ENCODE peak calls at places on chromosomes 7 and 10, in ten cellular contexts. One of them, this sample, is unnamed.

GRCh38 chr10:34729619-34730018 is 85.5 kb downstream of the PARD3 start:
- DNase-seq in GM06990: no peak
- DNase-seq in small intestine: peak
- DNase-seq in AG20443: no peak
- DNase-seq in non-pigmented ciliary epithelial cell: no peak
- DNase-seq in iPS DF 19.7: no peak
- DNase-seq in stimulated activated CD8-positive, alpha-beta memory T cell treated with anti-CD3 and anti-CD28 coated beads, Interleukin-12 subunit alpha, Interleukin-12 subunit beta, amount 100 ng/mL, for 4 hours: no peak
- DNase-seq in T-helper 1 cell: no peak
- DNase-seq in WERI-Rb-1: no peak
- DNase-seq in stimulated activated CD4-positive, alpha-beta T cell treated with anti-CD3 and anti-CD28 coated beads, Interleukin-15, amount 100 ng/mL, for 24 hours: no peak
- DNase-seq in this sample: no peak

GRCh38 chr10:131243076-131243475 is 68.4 kb downstream of the TCERG1L start:
- DNase-seq in non-pigmented ciliary epithelial cell: no peak
- DNase-seq in GM06990: no peak
- DNase-seq in iPS DF 19.7: no peak
- DNase-seq in stimulated activated CD8-positive, alpha-beta memory T cell treated with anti-CD3 and anti-CD28 coated beads, Interleukin-12 subunit alpha, Interleukin-12 subunit beta, amount 100 ng/mL, for 4 hours: no peak
- DNase-seq in WERI-Rb-1: no peak
- DNase-seq in stimulated activated CD4-positive, alpha-beta T cell treated with anti-CD3 and anti-CD28 coated beads, Interleukin-15, amount 100 ng/mL, for 24 hours: no peak
- DNase-seq in T-helper 1 cell: no peak
- DNase-seq in AG20443: no peak
- DNase-seq in small intestine: no peak
- DNase-seq in this sample: no peak

GRCh38 chr10:74733612-74734011 is 92.8 kb upstream of the KAT6B start:
- DNase-seq in iPS DF 19.7: no peak
- DNase-seq in T-helper 1 cell: no peak
- DNase-seq in non-pigmented ciliary epithelial cell: no peak
- DNase-seq in stimulated activated CD8-positive, alpha-beta memory T cell treated with anti-CD3 and anti-CD28 coated beads, Interleukin-12 subunit alpha, Interleukin-12 subunit beta, amount 100 ng/mL, for 4 hours: no peak
- DNase-seq in stimulated activated CD4-positive, alpha-beta T cell treated with anti-CD3 and anti-CD28 coated beads, Interleukin-15, amount 100 ng/mL, for 24 hours: no peak
- DNase-seq in WERI-Rb-1: no peak
- DNase-seq in small intestine: no peak
- DNase-seq in AG20443: no peak
- DNase-seq in GM06990: no peak
- DNase-seq in this sample: no peak

GRCh38 chr7:131066635-131067034 is 261.0 kb upstream of the MKLN1 start:
- DNase-seq in small intestine: no peak
- DNase-seq in GM06990: no peak
- DNase-seq in T-helper 1 cell: no peak
- DNase-seq in non-pigmented ciliary epithelial cell: peak
- DNase-seq in stimulated activated CD8-positive, alpha-beta memory T cell treated with anti-CD3 and anti-CD28 coated beads, Interleukin-12 subunit alpha, Interleukin-12 subunit beta, amount 100 ng/mL, for 4 hours: no peak
- DNase-seq in iPS DF 19.7: no peak
- DNase-seq in stimulated activated CD4-positive, alpha-beta T cell treated with anti-CD3 and anti-CD28 coated beads, Interleukin-15, amount 100 ng/mL, for 24 hours: no peak
- DNase-seq in WERI-Rb-1: no peak
- DNase-seq in AG20443: no peak
- DNase-seq in this sample: no peak

GRCh38 chr10:63383141-63383540 is 82.6 kb downstream of the JMJD1C start:
- DNase-seq in T-helper 1 cell: no peak
- DNase-seq in non-pigmented ciliary epithelial cell: no peak
- DNase-seq in AG20443: no peak
- DNase-seq in stimulated activated CD4-positive, alpha-beta T cell treated with anti-CD3 and anti-CD28 coated beads, Interleukin-15, amount 100 ng/mL, for 24 hours: no peak
- DNase-seq in iPS DF 19.7: no peak
- DNase-seq in WERI-Rb-1: no peak
- DNase-seq in GM06990: no peak
- DNase-seq in small intestine: no peak
- DNase-seq in stimulated activated CD8-positive, alpha-beta memory T cell treated with anti-CD3 and anti-CD28 coated beads, Interleukin-12 subunit alpha, Interleukin-12 subunit beta, amount 100 ng/mL, for 4 hours: no peak
- DNase-seq in this sample: no peak

GRCh38 chr7:2843711-2844152 is 376 bp downstream of the GNA12 start:
- DNase-seq in small intestine: no peak
- DNase-seq in GM06990: peak
- DNase-seq in iPS DF 19.7: no peak
- DNase-seq in non-pigmented ciliary epithelial cell: no peak
- DNase-seq in WERI-Rb-1: peak
- DNase-seq in T-helper 1 cell: peak
- DNase-seq in AG20443: no peak
- DNase-seq in stimulated activated CD4-positive, alpha-beta T cell treated with anti-CD3 and anti-CD28 coated beads, Interleukin-15, amount 100 ng/mL, for 24 hours: peak
- DNase-seq in stimulated activated CD8-positive, alpha-beta memory T cell treated with anti-CD3 and anti-CD28 coated beads, Interleukin-12 subunit alpha, Interleukin-12 subunit beta, amount 100 ng/mL, for 4 hours: no peak
- DNase-seq in this sample: no peak

GRCh38 chr10:31808258-31809218 is 120.1 kb downstream of the ARHGAP12 start:
- DNase-seq in GM06990: peak
- DNase-seq in iPS DF 19.7: no peak
- DNase-seq in stimulated activated CD4-positive, alpha-beta T cell treated with anti-CD3 and anti-CD28 coated beads, Interleukin-15, amount 100 ng/mL, for 24 hours: peak
- DNase-seq in small intestine: peak
- DNase-seq in WERI-Rb-1: no peak
- DNase-seq in AG20443: peak
- DNase-seq in stimulated activated CD8-positive, alpha-beta memory T cell treated with anti-CD3 and anti-CD28 coated beads, Interleukin-12 subunit alpha, Interleukin-12 subunit beta, amount 100 ng/mL, for 4 hours: no peak
- DNase-seq in T-helper 1 cell: peak
- DNase-seq in non-pigmented ciliary epithelial cell: peak
- DNase-seq in this sample: no peak

GRCh38 chr7:151592868-151593486 is 73.3 kb upstream of the RHEB start:
- DNase-seq in stimulated activated CD4-positive, alpha-beta T cell treated with anti-CD3 and anti-CD28 coated beads, Interleukin-15, amount 100 ng/mL, for 24 hours: no peak
- DNase-seq in small intestine: no peak
- DNase-seq in AG20443: peak
- DNase-seq in GM06990: no peak
- DNase-seq in non-pigmented ciliary epithelial cell: peak
- DNase-seq in stimulated activated CD8-positive, alpha-beta memory T cell treated with anti-CD3 and anti-CD28 coated beads, Interleukin-12 subunit alpha, Interleukin-12 subunit beta, amount 100 ng/mL, for 4 hours: no peak
- DNase-seq in iPS DF 19.7: no peak
- DNase-seq in WERI-Rb-1: no peak
- DNase-seq in T-helper 1 cell: no peak
- DNase-seq in this sample: no peak

GRCh38 chr10:93235686-93236085 is 162.0 kb downstream of the CYP26A1 start:
- DNase-seq in stimulated activated CD4-positive, alpha-beta T cell treated with anti-CD3 and anti-CD28 coated beads, Interleukin-15, amount 100 ng/mL, for 24 hours: no peak
- DNase-seq in AG20443: peak
- DNase-seq in non-pigmented ciliary epithelial cell: no peak
- DNase-seq in GM06990: no peak
- DNase-seq in small intestine: peak
- DNase-seq in stimulated activated CD8-positive, alpha-beta memory T cell treated with anti-CD3 and anti-CD28 coated beads, Interleukin-12 subunit alpha, Interleukin-12 subunit beta, amount 100 ng/mL, for 4 hours: no peak
- DNase-seq in iPS DF 19.7: no peak
- DNase-seq in WERI-Rb-1: no peak
- DNase-seq in T-helper 1 cell: no peak
- DNase-seq in this sample: no peak

GRCh38 chr7:21407806-21408480 is 19.9 kb upstream of the SP4 start:
- DNase-seq in small intestine: no peak
- DNase-seq in iPS DF 19.7: no peak
- DNase-seq in T-helper 1 cell: no peak
- DNase-seq in GM06990: no peak
- DNase-seq in AG20443: no peak
- DNase-seq in stimulated activated CD4-positive, alpha-beta T cell treated with anti-CD3 and anti-CD28 coated beads, Interleukin-15, amount 100 ng/mL, for 24 hours: no peak
- DNase-seq in stimulated activated CD8-positive, alpha-beta memory T cell treated with anti-CD3 and anti-CD28 coated beads, Interleukin-12 subunit alpha, Interleukin-12 subunit beta, amount 100 ng/mL, for 4 hours: no peak
- DNase-seq in non-pigmented ciliary epithelial cell: no peak
- DNase-seq in WERI-Rb-1: no peak
- DNase-seq in this sample: no peak

GRCh38 chr10:100825946-100826660 is 80.7 kb downstream of the PAX2 start:
- DNase-seq in small intestine: no peak
- DNase-seq in AG20443: no peak
- DNase-seq in stimulated activated CD4-positive, alpha-beta T cell treated with anti-CD3 and anti-CD28 coated beads, Interleukin-15, amount 100 ng/mL, for 24 hours: no peak
- DNase-seq in iPS DF 19.7: no peak
- DNase-seq in GM06990: no peak
- DNase-seq in stimulated activated CD8-positive, alpha-beta memory T cell treated with anti-CD3 and anti-CD28 coated beads, Interleukin-12 subunit alpha, Interleukin-12 subunit beta, amount 100 ng/mL, for 4 hours: no peak
- DNase-seq in T-helper 1 cell: no peak
- DNase-seq in WERI-Rb-1: no peak
- DNase-seq in non-pigmented ciliary epithelial cell: no peak
- DNase-seq in this sample: no peak

GRCh38 chr10:12690525-12691139 is 310.9 kb downstream of the CCDC3 start:
- DNase-seq in WERI-Rb-1: no peak
- DNase-seq in T-helper 1 cell: no peak
- DNase-seq in stimulated activated CD4-positive, alpha-beta T cell treated with anti-CD3 and anti-CD28 coated beads, Interleukin-15, amount 100 ng/mL, for 24 hours: no peak
- DNase-seq in iPS DF 19.7: no peak
- DNase-seq in small intestine: no peak
- DNase-seq in AG20443: no peak
- DNase-seq in non-pigmented ciliary epithelial cell: no peak
- DNase-seq in GM06990: no peak
- DNase-seq in stimulated activated CD8-positive, alpha-beta memory T cell treated with anti-CD3 and anti-CD28 coated beads, Interleukin-12 subunit alpha, Interleukin-12 subunit beta, amount 100 ng/mL, for 4 hours: no peak
- DNase-seq in this sample: no peak

GRCh38 chr10:44513592-44513991 is 128.7 kb upstream of the CXCL12 start:
- DNase-seq in AG20443: peak
- DNase-seq in WERI-Rb-1: no peak
- DNase-seq in iPS DF 19.7: no peak
- DNase-seq in stimulated activated CD4-positive, alpha-beta T cell treated with anti-CD3 and anti-CD28 coated beads, Interleukin-15, amount 100 ng/mL, for 24 hours: no peak
- DNase-seq in stimulated activated CD8-positive, alpha-beta memory T cell treated with anti-CD3 and anti-CD28 coated beads, Interleukin-12 subunit alpha, Interleukin-12 subunit beta, amount 100 ng/mL, for 4 hours: no peak
- DNase-seq in small intestine: no peak
- DNase-seq in T-helper 1 cell: no peak
- DNase-seq in GM06990: no peak
- DNase-seq in non-pigmented ciliary epithelial cell: no peak
- DNase-seq in this sample: no peak

GRCh38 chr10:71771821-71772617 is 1.3 kb downstream of the VSIR start:
- DNase-seq in small intestine: peak
- DNase-seq in non-pigmented ciliary epithelial cell: no peak
- DNase-seq in AG20443: peak
- DNase-seq in T-helper 1 cell: no peak
- DNase-seq in iPS DF 19.7: no peak
- DNase-seq in WERI-Rb-1: no peak
- DNase-seq in stimulated activated CD4-positive, alpha-beta T cell treated with anti-CD3 and anti-CD28 coated beads, Interleukin-15, amount 100 ng/mL, for 24 hours: peak
- DNase-seq in GM06990: no peak
- DNase-seq in stimulated activated CD8-positive, alpha-beta memory T cell treated with anti-CD3 and anti-CD28 coated beads, Interleukin-12 subunit alpha, Interleukin-12 subunit beta, amount 100 ng/mL, for 4 hours: no peak
- DNase-seq in this sample: no peak

GRCh38 chr7:146090023-146090645 is 26.5 kb upstream of the CNTNAP2 start:
- DNase-seq in stimulated activated CD8-positive, alpha-beta memory T cell treated with anti-CD3 and anti-CD28 coated beads, Interleukin-12 subunit alpha, Interleukin-12 subunit beta, amount 100 ng/mL, for 4 hours: no peak
- DNase-seq in stimulated activated CD4-positive, alpha-beta T cell treated with anti-CD3 and anti-CD28 coated beads, Interleukin-15, amount 100 ng/mL, for 24 hours: no peak
- DNase-seq in T-helper 1 cell: no peak
- DNase-seq in AG20443: no peak
- DNase-seq in GM06990: peak
- DNase-seq in WERI-Rb-1: no peak
- DNase-seq in small intestine: peak
- DNase-seq in non-pigmented ciliary epithelial cell: peak
- DNase-seq in iPS DF 19.7: no peak
- DNase-seq in this sample: peak

GRCh38 chr10:47167591-47167990 is 132.4 kb upstream of the GDF10 start:
- DNase-seq in T-helper 1 cell: no peak
- DNase-seq in stimulated activated CD4-positive, alpha-beta T cell treated with anti-CD3 and anti-CD28 coated beads, Interleukin-15, amount 100 ng/mL, for 24 hours: no peak
- DNase-seq in WERI-Rb-1: no peak
- DNase-seq in GM06990: no peak
- DNase-seq in small intestine: no peak
- DNase-seq in non-pigmented ciliary epithelial cell: no peak
- DNase-seq in iPS DF 19.7: no peak
- DNase-seq in AG20443: no peak
- DNase-seq in stimulated activated CD8-positive, alpha-beta memory T cell treated with anti-CD3 and anti-CD28 coated beads, Interleukin-12 subunit alpha, Interleukin-12 subunit beta, amount 100 ng/mL, for 4 hours: no peak
- DNase-seq in this sample: no peak

GRCh38 chr10:72254891-72255568 is 18.7 kb upstream of the DDIT4 start:
- DNase-seq in iPS DF 19.7: peak
- DNase-seq in GM06990: no peak
- DNase-seq in stimulated activated CD8-positive, alpha-beta memory T cell treated with anti-CD3 and anti-CD28 coated beads, Interleukin-12 subunit alpha, Interleukin-12 subunit beta, amount 100 ng/mL, for 4 hours: no peak
- DNase-seq in WERI-Rb-1: peak
- DNase-seq in AG20443: peak
- DNase-seq in small intestine: peak
- DNase-seq in non-pigmented ciliary epithelial cell: no peak
- DNase-seq in T-helper 1 cell: no peak
- DNase-seq in stimulated activated CD4-positive, alpha-beta T cell treated with anti-CD3 and anti-CD28 coated beads, Interleukin-15, amount 100 ng/mL, for 24 hours: peak
- DNase-seq in this sample: no peak

GRCh38 chr10:9228770-9229169 is 1174.3 kb downstream of the GATA3 start:
- DNase-seq in small intestine: no peak
- DNase-seq in GM06990: no peak
- DNase-seq in AG20443: peak
- DNase-seq in T-helper 1 cell: no peak
- DNase-seq in stimulated activated CD8-positive, alpha-beta memory T cell treated with anti-CD3 and anti-CD28 coated beads, Interleukin-12 subunit alpha, Interleukin-12 subunit beta, amount 100 ng/mL, for 4 hours: no peak
- DNase-seq in non-pigmented ciliary epithelial cell: no peak
- DNase-seq in iPS DF 19.7: no peak
- DNase-seq in WERI-Rb-1: no peak
- DNase-seq in stimulated activated CD4-positive, alpha-beta T cell treated with anti-CD3 and anti-CD28 coated beads, Interleukin-15, amount 100 ng/mL, for 24 hours: no peak
- DNase-seq in this sample: no peak

GRCh38 chr10:132283604-132284382 is 24.0 kb downstream of the STK32C start:
- DNase-seq in iPS DF 19.7: no peak
- DNase-seq in non-pigmented ciliary epithelial cell: no peak
- DNase-seq in GM06990: no peak
- DNase-seq in T-helper 1 cell: no peak
- DNase-seq in WERI-Rb-1: no peak
- DNase-seq in stimulated activated CD8-positive, alpha-beta memory T cell treated with anti-CD3 and anti-CD28 coated beads, Interleukin-12 subunit alpha, Interleukin-12 subunit beta, amount 100 ng/mL, for 4 hours: no peak
- DNase-seq in small intestine: peak
- DNase-seq in AG20443: no peak
- DNase-seq in stimulated activated CD4-positive, alpha-beta T cell treated with anti-CD3 and anti-CD28 coated beads, Interleukin-15, amount 100 ng/mL, for 24 hours: no peak
- DNase-seq in this sample: no peak

GRCh38 chr7:39621261-39621660 is 2.1 kb upstream of the RALA start:
- DNase-seq in stimulated activated CD8-positive, alpha-beta memory T cell treated with anti-CD3 and anti-CD28 coated beads, Interleukin-12 subunit alpha, Interleukin-12 subunit beta, amount 100 ng/mL, for 4 hours: no peak
- DNase-seq in iPS DF 19.7: no peak
- DNase-seq in non-pigmented ciliary epithelial cell: peak
- DNase-seq in small intestine: no peak
- DNase-seq in GM06990: no peak
- DNase-seq in AG20443: peak
- DNase-seq in stimulated activated CD4-positive, alpha-beta T cell treated with anti-CD3 and anti-CD28 coated beads, Interleukin-15, amount 100 ng/mL, for 24 hours: no peak
- DNase-seq in T-helper 1 cell: no peak
- DNase-seq in WERI-Rb-1: no peak
- DNase-seq in this sample: no peak

GRCh38 chr7:69906309-69906995 is 308.2 kb downstream of the AUTS2 start:
- DNase-seq in stimulated activated CD4-positive, alpha-beta T cell treated with anti-CD3 and anti-CD28 coated beads, Interleukin-15, amount 100 ng/mL, for 24 hours: peak
- DNase-seq in stimulated activated CD8-positive, alpha-beta memory T cell treated with anti-CD3 and anti-CD28 coated beads, Interleukin-12 subunit alpha, Interleukin-12 subunit beta, amount 100 ng/mL, for 4 hours: no peak
- DNase-seq in small intestine: no peak
- DNase-seq in AG20443: peak
- DNase-seq in WERI-Rb-1: no peak
- DNase-seq in non-pigmented ciliary epithelial cell: peak
- DNase-seq in GM06990: peak
- DNase-seq in iPS DF 19.7: no peak
- DNase-seq in T-helper 1 cell: no peak
- DNase-seq in this sample: no peak

GRCh38 chr7:123204206-123204835 is 4.6 kb upstream of the SLC13A1 start:
- DNase-seq in AG20443: no peak
- DNase-seq in stimulated activated CD4-positive, alpha-beta T cell treated with anti-CD3 and anti-CD28 coated beads, Interleukin-15, amount 100 ng/mL, for 24 hours: no peak
- DNase-seq in WERI-Rb-1: no peak
- DNase-seq in GM06990: no peak
- DNase-seq in T-helper 1 cell: no peak
- DNase-seq in non-pigmented ciliary epithelial cell: no peak
- DNase-seq in small intestine: peak
- DNase-seq in stimulated activated CD8-positive, alpha-beta memory T cell treated with anti-CD3 and anti-CD28 coated beads, Interleukin-12 subunit alpha, Interleukin-12 subunit beta, amount 100 ng/mL, for 4 hours: no peak
- DNase-seq in iPS DF 19.7: no peak
- DNase-seq in this sample: no peak

GRCh38 chr7:111137296-111138195 is 46.6 kb downstream of the LRRN3 start:
- DNase-seq in GM06990: peak
- DNase-seq in T-helper 1 cell: no peak
- DNase-seq in stimulated activated CD4-positive, alpha-beta T cell treated with anti-CD3 and anti-CD28 coated beads, Interleukin-15, amount 100 ng/mL, for 24 hours: peak
- DNase-seq in small intestine: no peak
- DNase-seq in non-pigmented ciliary epithelial cell: no peak
- DNase-seq in stimulated activated CD8-positive, alpha-beta memory T cell treated with anti-CD3 and anti-CD28 coated beads, Interleukin-12 subunit alpha, Interleukin-12 subunit beta, amount 100 ng/mL, for 4 hours: no peak
- DNase-seq in iPS DF 19.7: no peak
- DNase-seq in AG20443: no peak
- DNase-seq in WERI-Rb-1: no peak
- DNase-seq in this sample: no peak

GRCh38 chr10:119654540-119654939 is 3.4 kb downstream of the BAG3 start:
- DNase-seq in GM06990: no peak
- DNase-seq in non-pigmented ciliary epithelial cell: no peak
- DNase-seq in iPS DF 19.7: no peak
- DNase-seq in AG20443: peak
- DNase-seq in stimulated activated CD4-positive, alpha-beta T cell treated with anti-CD3 and anti-CD28 coated beads, Interleukin-15, amount 100 ng/mL, for 24 hours: no peak
- DNase-seq in small intestine: peak
- DNase-seq in WERI-Rb-1: no peak
- DNase-seq in stimulated activated CD8-positive, alpha-beta memory T cell treated with anti-CD3 and anti-CD28 coated beads, Interleukin-12 subunit alpha, Interleukin-12 subunit beta, amount 100 ng/mL, for 4 hours: no peak
- DNase-seq in T-helper 1 cell: no peak
- DNase-seq in this sample: no peak

GRCh38 chr10:35025916-35026315 is 64.2 kb downstream of the CUL2 start:
- DNase-seq in stimulated activated CD4-positive, alpha-beta T cell treated with anti-CD3 and anti-CD28 coated beads, Interleukin-15, amount 100 ng/mL, for 24 hours: no peak
- DNase-seq in WERI-Rb-1: no peak
- DNase-seq in GM06990: no peak
- DNase-seq in iPS DF 19.7: no peak
- DNase-seq in small intestine: peak
- DNase-seq in AG20443: peak
- DNase-seq in non-pigmented ciliary epithelial cell: no peak
- DNase-seq in T-helper 1 cell: no peak
- DNase-seq in stimulated activated CD8-positive, alpha-beta memory T cell treated with anti-CD3 and anti-CD28 coated beads, Interleukin-12 subunit alpha, Interleukin-12 subunit beta, amount 100 ng/mL, for 4 hours: no peak
- DNase-seq in this sample: no peak

GRCh38 chr10:124174071-124174566 is 80.7 kb upstream of the CHST15 start:
- DNase-seq in T-helper 1 cell: no peak
- DNase-seq in non-pigmented ciliary epithelial cell: no peak
- DNase-seq in AG20443: no peak
- DNase-seq in small intestine: no peak
- DNase-seq in stimulated activated CD4-positive, alpha-beta T cell treated with anti-CD3 and anti-CD28 coated beads, Interleukin-15, amount 100 ng/mL, for 24 hours: no peak
- DNase-seq in WERI-Rb-1: no peak
- DNase-seq in GM06990: no peak
- DNase-seq in iPS DF 19.7: no peak
- DNase-seq in stimulated activated CD8-positive, alpha-beta memory T cell treated with anti-CD3 and anti-CD28 coated beads, Interleukin-12 subunit alpha, Interleukin-12 subunit beta, amount 100 ng/mL, for 4 hours: no peak
- DNase-seq in this sample: no peak

GRCh38 chr10:107899075-107899474 is 734.6 kb upstream of the SORCS1 start:
- DNase-seq in iPS DF 19.7: no peak
- DNase-seq in stimulated activated CD4-positive, alpha-beta T cell treated with anti-CD3 and anti-CD28 coated beads, Interleukin-15, amount 100 ng/mL, for 24 hours: no peak
- DNase-seq in stimulated activated CD8-positive, alpha-beta memory T cell treated with anti-CD3 and anti-CD28 coated beads, Interleukin-12 subunit alpha, Interleukin-12 subunit beta, amount 100 ng/mL, for 4 hours: no peak
- DNase-seq in non-pigmented ciliary epithelial cell: no peak
- DNase-seq in WERI-Rb-1: no peak
- DNase-seq in T-helper 1 cell: no peak
- DNase-seq in AG20443: no peak
- DNase-seq in GM06990: no peak
- DNase-seq in small intestine: no peak
- DNase-seq in this sample: no peak

GRCh38 chr10:28991326-28991725 is 297.5 kb upstream of the LYZL1 start:
- DNase-seq in stimulated activated CD4-positive, alpha-beta T cell treated with anti-CD3 and anti-CD28 coated beads, Interleukin-15, amount 100 ng/mL, for 24 hours: no peak
- DNase-seq in iPS DF 19.7: no peak
- DNase-seq in WERI-Rb-1: no peak
- DNase-seq in small intestine: no peak
- DNase-seq in AG20443: peak
- DNase-seq in non-pigmented ciliary epithelial cell: peak
- DNase-seq in T-helper 1 cell: no peak
- DNase-seq in GM06990: no peak
- DNase-seq in stimulated activated CD8-positive, alpha-beta memory T cell treated with anti-CD3 and anti-CD28 coated beads, Interleukin-12 subunit alpha, Interleukin-12 subunit beta, amount 100 ng/mL, for 4 hours: no peak
- DNase-seq in this sample: no peak

This sample was measured in NCI-H187.